ENCODE peak calls at places on chromosomes 5 and 9, in eight cellular contexts. R is caudate nucleus, T is Peyer's patch, G is aorta, H is uterus, B is prostate gland, I is brain microvascular endothelial cell, E is thyroid gland. J is an unnamed sample.

GRCh38 chr5:150289551-150290390 is at the start of gene CAMK2A:
- DNase-seq in E (no peak), G (peak; percentile 54), H (no peak), R (peak; percentile 80), B (no peak), T (no peak), I (no peak), J (no peak)

GRCh38 chr5:134046801-134047707 is 42.3 kb upstream of the VDAC1 start:
- DNase-seq in G (no peak), E (no peak), T (no peak), B (no peak), H (no peak), R (no peak), I (no peak), J (no peak)

GRCh38 chr9:127341152-127341551 is 55.8 kb upstream of the SLC2A8 start:
- DNase-seq in B (no peak), H (no peak), R (no peak), G (no peak), T (no peak), E (peak; percentile 55), I (no peak), J (no peak)

GRCh38 chr9:133683494-133684460 is 47.6 kb downstream of the DBH start:
- DNase-seq in G (no peak), R (no peak), E (peak; percentile 21), B (no peak), T (peak; percentile 49), I (peak; percentile 40), H (no peak), J (no peak)

GRCh38 chr5:109703827-109704226 is 14.1 kb downstream of the MAN2A1 start:
- DNase-seq in B (no peak), H (no peak), T (no peak), E (no peak), I (no peak), G (no peak), R (no peak), J (no peak)

GRCh38 chr5:84603557-84604185 is 219.0 kb upstream of the EDIL3 start:
- DNase-seq in E (peak; percentile 4), R (no peak), B (no peak), I (peak; percentile 79), H (no peak), G (no peak), T (no peak), J (no peak)

GRCh38 chr5:56919942-56920662 is 10.7 kb downstream of the SETD9 start:
- DNase-seq in R (no peak), I (no peak), E (no peak), B (no peak), H (no peak), T (no peak), G (no peak), J (no peak)

GRCh38 chr9:133995012-133995896 is 3.1 kb upstream of the VAV2 start:
- DNase-seq in T (no peak), G (no peak), B (no peak), I (no peak), R (no peak), E (no peak), H (no peak), J (no peak)

GRCh38 chr5:142810081-142810480 is 39.9 kb downstream of the ARHGAP26 start:
- DNase-seq in I (no peak), T (no peak), G (no peak), E (no peak), B (no peak), R (no peak), H (no peak), J (peak; percentile 62)

GRCh38 chr9:100111235-100111634 is 12.2 kb downstream of the INVS start:
- DNase-seq in E (peak; percentile 96), B (peak; percentile 68), T (peak; percentile 33), I (peak; percentile 96), H (peak; percentile 78), R (peak; percentile 17), G (peak; percentile 94), J (no peak)

GRCh38 chr9:34163439-34163838 is 15.4 kb upstream of the UBAP1 start:
- DNase-seq in H (peak; percentile 36), G (no peak), R (no peak), E (no peak), I (no peak), T (no peak), B (no peak), J (no peak)

GRCh38 chr9:755454-756381 is 85.8 kb upstream of the DMRT1 start:
- DNase-seq in T (no peak), B (no peak), R (no peak), G (no peak), E (no peak), I (peak; percentile 86), H (no peak), J (peak; percentile 47)

GRCh38 chr9:5518061-5518936 is 8.0 kb downstream of the PDCD1LG2 start:
- DNase-seq in R (no peak), E (no peak), G (no peak), H (no peak), B (no peak), I (no peak), T (no peak), J (no peak)
- H3K27ac ChIP-seq in R (no peak overlapping the region), E (no peak overlapping the region), G (no peak overlapping the region), H (no peak overlapping the region), B (no peak overlapping the region), I (no peak overlapping the region), T (no peak overlapping the region), J (no peak overlapping the region)

GRCh38 chr9:110900451-110900850 is 137.8 kb downstream of the LPAR1 start:
- DNase-seq in T (no peak), G (no peak), H (no peak), B (no peak), R (no peak), E (no peak), I (no peak), J (no peak)

GRCh38 chr9:110897899-110898298 is 140.4 kb downstream of the LPAR1 start:
- DNase-seq in T (no peak), H (no peak), B (no peak), G (no peak), I (no peak), R (no peak), E (no peak), J (no peak)

GRCh38 chr9:110895141-110895912 is 142.9 kb downstream of the LPAR1 start:
- DNase-seq in B (no peak), E (peak; percentile 57), T (no peak), R (no peak), I (no peak), H (peak; percentile 50), G (peak; percentile 76), J (no peak)

GRCh38 chr9:110900917-110901316 is 137.4 kb downstream of the LPAR1 start:
- DNase-seq in E (no peak), T (no peak), I (no peak), H (no peak), G (no peak), B (no peak), R (no peak), J (no peak)
- H3K27ac ChIP-seq in E (no peak overlapping the region), T (peak overlapping the region; percentile 15), I (no peak overlapping the region), H (peak overlapping the region; percentile 28), G (peak overlapping the region; percentile 71), B (no peak overlapping the region), R (no peak overlapping the region), J (no peak overlapping the region)

GRCh38 chr5:147050172-147050571 is 171.6 kb upstream of the PPP2R2B start:
- DNase-seq in H (no peak), B (no peak), T (no peak), R (no peak), G (no peak), I (no peak), E (no peak), J (no peak)

GRCh38 chr5:147051193-147051592 is 172.6 kb upstream of the PPP2R2B start:
- DNase-seq in E (no peak), B (no peak), I (no peak), H (no peak), T (no peak), R (no peak), G (no peak), J (no peak)

GRCh38 chr5:147046894-147047293 is 168.3 kb upstream of the PPP2R2B start:
- DNase-seq in G (no peak), H (no peak), R (no peak), T (no peak), I (no peak), E (no peak), B (no peak), J (no peak)

GRCh38 chr5:147044868-147045267 is 166.3 kb upstream of the PPP2R2B start:
- DNase-seq in H (no peak), R (no peak), I (no peak), B (no peak), E (no peak), T (no peak), G (no peak), J (no peak)

GRCh38 chr5:147046226-147046625 is 167.7 kb upstream of the PPP2R2B start:
- DNase-seq in I (no peak), B (no peak), G (no peak), T (no peak), R (no peak), H (no peak), E (no peak), J (no peak)
- H3K27ac ChIP-seq in I (no peak overlapping the region), B (no peak overlapping the region), G (no peak overlapping the region), T (no peak overlapping the region), R (no peak overlapping the region), H (no peak overlapping the region), E (no peak overlapping the region), J (no peak overlapping the region)

GRCh38 chr5:25568294-25568693 is 923.5 kb upstream of the CDH10 start:
- DNase-seq in B (no peak), G (no peak), H (no peak), I (no peak), E (no peak), R (no peak), T (no peak), J (no peak)

GRCh38 chr5:25570067-25570583 is 925.3 kb upstream of the CDH10 start:
- DNase-seq in G (no peak), E (no peak), B (no peak), H (no peak), I (no peak), T (no peak), R (no peak), J (no peak)

GRCh38 chr5:25567881-25568280 is 923.1 kb upstream of the CDH10 start:
- DNase-seq in I (no peak), B (no peak), E (no peak), G (no peak), H (no peak), T (no peak), R (no peak), J (no peak)

GRCh38 chr5:25573691-25574090 is 928.9 kb upstream of the CDH10 start:
- DNase-seq in R (no peak), B (no peak), E (no peak), H (no peak), G (no peak), T (no peak), I (no peak), J (no peak)

DNA sequence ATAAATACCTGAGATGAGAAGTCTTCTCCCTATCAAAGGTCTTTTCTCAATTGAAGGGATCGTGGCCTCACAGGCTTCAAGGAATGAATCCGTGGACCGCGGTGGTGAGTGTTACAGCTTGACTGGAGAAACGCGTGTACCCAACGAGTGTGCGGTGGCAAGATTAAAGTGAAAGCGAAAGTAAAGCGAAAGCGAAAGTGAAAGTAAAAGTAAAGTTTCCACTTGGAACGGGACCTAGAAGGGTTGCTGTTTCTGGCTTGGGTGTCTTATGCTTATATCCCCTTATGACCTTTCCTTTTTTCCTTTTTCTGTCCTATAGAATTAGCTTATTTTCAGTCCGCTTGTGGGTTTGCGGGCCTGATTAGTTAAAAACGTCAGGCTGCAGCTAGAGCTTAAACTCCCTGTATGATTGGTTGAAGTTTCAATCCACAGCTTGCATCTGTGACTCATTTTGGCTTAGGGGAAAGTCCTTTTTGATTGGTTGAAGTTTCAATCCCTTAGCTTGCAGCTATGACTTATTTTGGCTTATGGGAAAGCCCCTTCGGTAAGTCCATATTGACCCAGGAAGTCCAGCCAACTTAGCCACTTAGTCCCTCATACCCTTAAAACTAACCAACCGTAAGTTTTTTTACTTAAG is 924.3 kb upstream of the CDH10 start:
- DNase-seq in R (no peak), H (no peak), I (no peak), E (no peak), B (no peak), T (no peak), G (no peak), J (no peak)
- H3K27ac ChIP-seq in R (no peak overlapping the region), H (no peak overlapping the region), I (no peak overlapping the region), E (no peak overlapping the region), B (no peak overlapping the region), T (no peak overlapping the region), G (no peak overlapping the region), J (no peak overlapping the region)